ENCODE peak calls at places on chromosomes 4 and X, in four cellular contexts. M, G, Y and K are unnamed samples.

GRCh38 chr4:137375111-137375850 is 157.0 kb downstream of the PCDH18 start:
- DNase-seq in M (no peak), Y (no peak), G (no peak), K (no peak)

GRCh38 chrX:18353931-18354368 is 538 bp downstream of the SCML2 start:
- DNase-seq in M (peak), G (peak), Y (no peak), K (no peak)

GRCh38 chrX:123924181-123924580 is 37.3 kb upstream of the STAG2 start:
- DNase-seq in Y (no peak), M (no peak), G (no peak), K (no peak)

GRCh38 chrX:43654431-43655150 is 1.5 kb upstream of the MAOA start:
- DNase-seq in G (peak), Y (peak), M (peak), K (peak)

GRCh38 chrX:153732406-153732805 is 7.8 kb downstream of the ABCD1 start:
- DNase-seq in M (no peak), Y (no peak), G (no peak), K (no peak)

GRCh38 chrX:11111038-11111851 is at the start of gene HCCS:
- DNase-seq in G (peak), Y (peak), M (peak), K (peak)

GRCh38 chrX:120690344-120690743 is 60.5 kb upstream of the C1GALT1C1 start:
- DNase-seq in G (no peak), M (no peak), Y (no peak), K (no peak)

GRCh38 chrX:48919947-48920712 is 1.3 kb upstream of the PIM2 start:
- DNase-seq in Y (no peak), G (no peak), M (no peak), K (no peak)

GRCh38 chrX:30881390-30881789 is 7.7 kb downstream of the TAB3 start:
- DNase-seq in G (no peak), Y (no peak), M (no peak), K (no peak)

GRCh38 chr4:848307-848691 is 22.4 kb upstream of the CPLX1 start:
- DNase-seq in G (no peak), M (no peak), Y (no peak), K (no peak)

GRCh38 chr4:159042097-159042605 is 60.7 kb upstream of the RAPGEF2 start:
- DNase-seq in G (no peak), M (peak), Y (no peak), K (peak)

GRCh38 chr4:111945014-111945413 is 200.2 kb upstream of the FAM241A start:
- DNase-seq in Y (no peak), M (no peak), G (no peak), K (no peak)

GRCh38 chr4:52659016-52659721 is at the start of gene USP46:
- DNase-seq in M (peak), G (peak), Y (no peak), K (peak)

GRCh38 chr4:16227462-16227868 is 1.2 kb upstream of the TAPT1 start:
- DNase-seq in M (no peak), G (peak), Y (no peak), K (peak)

GRCh38 chrX:107440187-107440586 is 9.3 kb upstream of the FRMPD3 start:
- DNase-seq in M (no peak), Y (no peak), G (no peak), K (no peak)

GRCh38 chrX:46587158-46587557 is 13.6 kb downstream of the CHST7 start:
- DNase-seq in G (no peak), Y (peak), M (no peak), K (peak)

GRCh38 chrX:48893556-48894348 is 3.8 kb downstream of the TIMM17B start:
- DNase-seq in M (no peak), Y (no peak), G (no peak), K (no peak)

GRCh38 chr4:93828830-93829530 is 427 bp downstream of the ATOH1 start:
- DNase-seq in M (no peak), G (no peak), Y (no peak), K (no peak)

GRCh38 chrX:68428431-68428830 is 4.9 kb downstream of the OPHN1 start:
- DNase-seq in Y (no peak), G (no peak), M (no peak), K (peak)

GRCh38 chrX:117636826-117637225 is 479.8 kb downstream of the KLHL13 start:
- DNase-seq in Y (no peak), M (no peak), G (no peak), K (no peak)

GRCh38 chrX:57156397-57157049 is 19.3 kb upstream of the SPIN2A start:
- DNase-seq in Y (no peak), G (peak), M (peak), K (peak)

GRCh38 chrX:2710041-2710471 is 19.0 kb downstream of the CD99 start:
- DNase-seq in G (no peak), M (no peak), Y (no peak), K (peak)

GRCh38 chr4:88614058-88614457 is 21.8 kb downstream of the HERC3 start:
- DNase-seq in G (no peak), M (no peak), Y (no peak), K (no peak)

GRCh38 chr4:119034276-119035008 is 101.2 kb upstream of the MYOZ2 start:
- DNase-seq in M (no peak), G (no peak), Y (no peak), K (no peak)

GRCh38 chrX:16368696-16369095 is 201.4 kb downstream of the MAGEB17 start:
- DNase-seq in M (no peak), G (no peak), Y (no peak), K (no peak)

GRCh38 chrX:118679290-118679689 is 48.1 kb upstream of the IL13RA1 start:
- DNase-seq in G (no peak), Y (no peak), M (no peak), K (no peak)

GRCh38 chr4:71206763-71207162 is 132.1 kb upstream of the SLC4A4 start:
- DNase-seq in G (no peak), Y (no peak), M (no peak), K (no peak)

GRCh38 chrX:38341442-38341841 is 11.0 kb upstream of the OTC start:
- DNase-seq in Y (no peak), M (no peak), G (no peak), K (no peak)

GRCh38 chr4:2558301-2558700 is 21.9 kb downstream of the FAM193A start:
- DNase-seq in M (no peak), G (no peak), Y (no peak), K (no peak)

GRCh38 chr4:2551118-2551517 is 14.7 kb downstream of the FAM193A start:
- DNase-seq in G (no peak), Y (no peak), M (no peak), K (no peak)

GRCh38 chr4:2552806-2553205 is 16.4 kb downstream of the FAM193A start:
- DNase-seq in M (no peak), G (no peak), Y (no peak), K (no peak)
- TF ChIP-seq MYC in M (no peak), G (no peak), Y (no peak), K (no peak)

GRCh38 chr4:113636438-113636818 is 125.1 kb downstream of the CAMK2D start:
- DNase-seq in M (no peak), G (peak), Y (no peak), K (no peak)
- TF ChIP-seq EZH2 in M (no peak), G (no peak), Y (no peak), K (no peak)

DNA sequence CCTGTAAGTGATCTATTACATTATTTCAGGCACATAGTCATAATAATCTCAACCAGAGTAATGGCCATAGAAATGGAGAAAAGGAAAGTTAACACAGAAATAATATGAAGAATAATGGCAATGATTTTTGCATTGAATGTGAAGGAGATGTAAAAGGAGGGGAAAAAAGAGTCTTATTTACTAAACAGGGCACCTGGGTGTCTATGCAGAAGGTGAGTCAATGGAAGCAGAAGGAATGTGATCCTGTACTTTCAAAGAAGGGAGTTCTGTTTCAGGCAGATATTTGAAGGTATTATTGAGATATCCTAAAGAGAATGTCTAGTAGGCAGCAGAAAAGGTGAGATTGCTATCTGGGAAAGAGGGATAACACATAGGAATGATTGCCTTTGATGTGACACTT is 279.9 kb downstream of the INPP4B start:
- DNase-seq in M (no peak), Y (no peak), G (no peak), K (no peak)
- H3K27ac ChIP-seq in M (no peak), Y (no peak), G (no peak), K (no peak)

GRCh38 chrX:40062525-40063193 is 35.1 kb downstream of the BCOR start:
- DNase-seq in G (no peak), Y (no peak), M (no peak), K (no peak)
- TF ChIP-seq MYC in G (no peak), Y (no peak), M (no peak), K (no peak)

GRCh38 chr4:17941731-17942130 is 79.8 kb downstream of the LCORL start:
- DNase-seq in G (no peak), M (no peak), Y (no peak), K (peak)

DNA sequence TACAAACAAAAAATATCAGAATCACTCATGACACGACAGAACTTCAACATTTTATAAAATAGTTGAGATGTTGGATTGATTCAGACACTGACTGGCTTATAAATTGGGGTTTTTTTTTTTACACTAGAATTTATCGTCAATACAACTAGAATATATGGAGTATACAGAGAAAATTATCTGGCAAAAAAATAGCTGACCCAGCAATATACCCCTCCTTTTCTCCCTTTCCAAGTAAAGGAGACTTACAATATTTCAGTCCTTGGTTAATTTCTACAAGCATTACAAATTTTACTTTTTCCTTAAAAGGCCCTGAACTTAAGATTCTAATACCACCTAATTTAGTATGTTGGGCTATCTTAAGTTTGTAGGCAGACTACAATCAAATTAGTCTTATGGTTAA is 76.3 kb downstream of the LCORL start:
- DNase-seq in Y (no peak), G (no peak), M (no peak), K (no peak)
- TF ChIP-seq EZH2 in Y (no peak), G (no peak), M (no peak), K (no peak)

DNA sequence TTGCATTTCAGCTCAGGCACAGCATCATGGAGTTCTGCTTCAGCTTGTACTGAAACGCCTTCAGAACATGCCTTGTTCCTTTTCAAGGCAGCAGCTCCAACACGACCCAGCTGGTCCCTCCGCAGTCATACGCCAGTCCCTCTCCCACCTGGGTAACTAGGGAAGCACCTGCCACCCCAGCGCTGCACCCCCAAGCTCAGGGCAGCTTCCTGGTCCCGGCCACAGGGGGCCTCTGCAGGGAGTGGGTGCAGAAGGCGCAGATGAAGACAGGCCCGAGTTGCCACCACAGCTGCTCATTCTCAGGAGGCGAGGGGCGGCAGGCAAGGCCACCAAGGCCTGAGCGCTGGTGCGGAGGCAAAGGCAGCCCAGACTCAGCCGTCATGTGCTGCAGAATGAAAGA is 21.8 kb downstream of the WDR1 start:
- DNase-seq in Y (no peak), M (no peak), G (no peak), K (no peak)
- H3K27ac ChIP-seq in Y (no peak), M (no peak), G (no peak), K (peak)

DNA sequence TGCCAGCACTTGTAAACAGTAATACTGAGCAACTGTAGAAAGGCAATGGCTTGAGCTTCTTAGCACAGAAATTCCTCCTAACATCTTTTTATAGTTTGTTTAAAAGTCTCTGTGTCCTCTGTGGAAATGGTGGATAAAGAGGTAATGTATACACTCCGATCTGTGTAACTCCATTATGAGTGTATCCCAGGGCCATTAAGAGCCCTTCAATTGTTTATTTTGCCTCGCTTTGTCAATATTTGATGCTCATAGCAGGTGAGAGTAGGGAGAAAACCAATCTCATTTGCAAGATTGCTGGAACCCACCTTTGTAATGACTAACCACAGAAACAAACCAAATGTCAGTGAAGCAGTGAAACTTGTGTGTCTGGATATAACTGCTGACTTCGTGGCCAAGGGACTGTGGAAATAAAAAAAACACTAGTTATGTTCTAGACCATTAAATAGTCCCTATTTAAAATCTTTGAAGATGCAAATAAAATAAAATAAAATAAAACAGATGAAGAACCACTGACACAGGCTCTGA is 598.2 kb upstream of the BOD1L1 start:
- DNase-seq in M (no peak), Y (no peak), G (no peak), K (no peak)
- TF ChIP-seq MYC in M (no peak), Y (no peak), G (no peak), K (no peak)

GRCh38 chr4:8269535-8270417 is at the start of gene HTRA3:
- DNase-seq in G (no peak), Y (no peak), M (no peak), K (peak)
- TF ChIP-seq EZH2 in G (no peak), Y (no peak), M (no peak), K (no peak)

GRCh38 chr4:127967141-127967775 is 2.1 kb downstream of the ABHD18 start:
- DNase-seq in G (peak), Y (no peak), M (no peak), K (no peak)
- H3K27ac ChIP-seq in G (no peak), Y (no peak), M (peak), K (no peak)

DNA sequence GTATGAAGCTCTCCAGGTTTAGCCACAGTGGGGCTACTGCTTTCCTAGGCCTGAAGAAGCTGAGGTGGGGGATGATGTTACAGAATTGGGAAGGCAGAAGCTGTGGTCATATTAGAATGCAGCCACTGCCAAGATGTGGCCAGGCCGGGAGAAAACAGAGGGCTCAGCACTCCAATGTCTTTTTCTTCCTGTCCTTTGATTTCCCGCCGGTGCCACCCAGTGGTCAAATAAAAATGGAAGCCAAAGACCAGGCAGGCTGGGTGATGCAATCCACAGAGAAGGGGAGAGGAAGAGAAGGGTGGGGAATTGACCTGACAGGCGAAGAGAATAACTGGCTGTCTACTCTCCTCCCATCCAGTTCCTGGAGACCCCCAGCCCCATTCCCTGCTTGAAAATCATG is 94.9 kb upstream of the SHISA3 start:
- DNase-seq in M (peak), Y (no peak), G (peak), K (peak)
- TF ChIP-seq MYC in M (no peak), Y (no peak), G (no peak), K (no peak)